ENCODE peak calls at places on chromosomes 13 and 19, in five cellular contexts. One of them, this sample, is unnamed. For H3K4me1, the result is how much of the 10 kb centered on the place peaks cover.

GRCh38 chr19:41218615-41219507 is at the start of gene AXL:
- DNase-seq in IMR-90: peak
- DNase-seq in heart left ventricle: peak
- DNase-seq in suprapubic skin: peak
- DNase-seq in tibial nerve: peak
- DNase-seq in this sample: no peak

GRCh38 chr13:52848455-52849190 is at the start of gene PCDH8:
- DNase-seq in IMR-90: no peak
- DNase-seq in heart left ventricle: no peak
- DNase-seq in tibial nerve: no peak
- DNase-seq in suprapubic skin: no peak
- DNase-seq in this sample: no peak

GRCh38 chr13:30847697-30848307 is 58.3 kb upstream of the MEDAG start:
- DNase-seq in suprapubic skin: no peak
- DNase-seq in tibial nerve: no peak
- DNase-seq in heart left ventricle: no peak
- DNase-seq in IMR-90: peak
- DNase-seq in this sample: no peak

GRCh38 chr19:33514885-33515485 is 6.6 kb downstream of the PEPD start:
- DNase-seq in suprapubic skin: peak
- DNase-seq in IMR-90: peak
- DNase-seq in heart left ventricle: peak
- DNase-seq in tibial nerve: no peak
- DNase-seq in this sample: no peak

GRCh38 chr19:23273022-23273593 is 22.9 kb upstream of the ZNF724 start:
- DNase-seq in suprapubic skin: no peak
- DNase-seq in tibial nerve: no peak
- DNase-seq in heart left ventricle: no peak
- DNase-seq in IMR-90: no peak
- DNase-seq in this sample: no peak

GRCh38 chr19:30328096-30328495 is 44.1 kb upstream of the ZNF536 start:
- DNase-seq in tibial nerve: no peak
- DNase-seq in IMR-90: no peak
- DNase-seq in heart left ventricle: no peak
- DNase-seq in suprapubic skin: peak
- DNase-seq in this sample: no peak

GRCh38 chr19:7868326-7868670 is 5.9 kb downstream of the PRR36 start:
- DNase-seq in suprapubic skin: no peak
- DNase-seq in IMR-90: no peak
- DNase-seq in heart left ventricle: no peak
- DNase-seq in tibial nerve: no peak
- DNase-seq in this sample: no peak

GRCh38 chr13:78786399-78786879 is 127.5 kb upstream of the OBI1 start:
- DNase-seq in IMR-90: no peak
- DNase-seq in suprapubic skin: no peak
- DNase-seq in heart left ventricle: no peak
- DNase-seq in tibial nerve: no peak
- DNase-seq in this sample: no peak

GRCh38 chr19:55703790-55704215 is 28.8 kb downstream of the EPN1 start:
- DNase-seq in tibial nerve: no peak
- DNase-seq in suprapubic skin: peak
- DNase-seq in heart left ventricle: no peak
- DNase-seq in IMR-90: no peak
- DNase-seq in this sample: no peak

GRCh38 chr19:49749055-49749716 is 13.9 kb downstream of the TSKS start:
- DNase-seq in tibial nerve: no peak
- DNase-seq in heart left ventricle: no peak
- DNase-seq in IMR-90: peak
- DNase-seq in suprapubic skin: no peak
- DNase-seq in this sample: no peak

GRCh38 chr19:50258918-50259372 is 55.5 kb downstream of the MYH14 start:
- DNase-seq in suprapubic skin: no peak
- DNase-seq in IMR-90: no peak
- DNase-seq in tibial nerve: no peak
- DNase-seq in heart left ventricle: no peak
- DNase-seq in this sample: no peak

GRCh38 chr13:100694722-100695644 is 20.4 kb upstream of the TMTC4 start:
- DNase-seq in tibial nerve: no peak
- DNase-seq in suprapubic skin: no peak
- DNase-seq in IMR-90: peak
- DNase-seq in heart left ventricle: no peak
- DNase-seq in this sample: no peak

GRCh38 chr13:30880151-30880551 is 25.9 kb upstream of the MEDAG start:
- DNase-seq in suprapubic skin: no peak
- DNase-seq in IMR-90: peak
- DNase-seq in heart left ventricle: no peak
- DNase-seq in tibial nerve: no peak
- DNase-seq in this sample: no peak

GRCh38 chr13:30616927-30617314 is 799 bp upstream of the USPL1 start:
- DNase-seq in tibial nerve: peak
- DNase-seq in suprapubic skin: peak
- DNase-seq in IMR-90: peak
- DNase-seq in heart left ventricle: peak
- DNase-seq in this sample: no peak

GRCh38 chr19:18229474-18229873 is 3.2 kb upstream of the PDE4C start:
- DNase-seq in tibial nerve: no peak
- DNase-seq in heart left ventricle: no peak
- DNase-seq in suprapubic skin: no peak
- DNase-seq in IMR-90: no peak
- DNase-seq in this sample: no peak

GRCh38 chr19:53132231-53132991 is at the start of gene ZNF415:
- DNase-seq in IMR-90: peak
- DNase-seq in suprapubic skin: peak
- DNase-seq in tibial nerve: peak
- DNase-seq in heart left ventricle: peak
- DNase-seq in this sample: no peak

GRCh38 chr13:28494861-28495585 is at the start of gene FLT1:
- DNase-seq in tibial nerve: no peak
- DNase-seq in IMR-90: peak
- DNase-seq in suprapubic skin: peak
- DNase-seq in heart left ventricle: peak
- DNase-seq in this sample: no peak

GRCh38 chr13:105642511-105642958 is 892.9 kb downstream of the EFNB2 start:
- DNase-seq in tibial nerve: no peak
- DNase-seq in IMR-90: peak
- DNase-seq in heart left ventricle: no peak
- DNase-seq in suprapubic skin: no peak
- DNase-seq in this sample: no peak

GRCh38 chr19:55465460-55466245 is 1.1 kb upstream of the C19orf85 start:
- DNase-seq in heart left ventricle: peak
- DNase-seq in IMR-90: no peak
- DNase-seq in tibial nerve: no peak
- DNase-seq in suprapubic skin: no peak
- DNase-seq in this sample: no peak

GRCh38 chr13:29162638-29163037 is 342.5 kb downstream of the MTUS2 start:
- DNase-seq in suprapubic skin: no peak
- DNase-seq in IMR-90: no peak
- DNase-seq in heart left ventricle: no peak
- DNase-seq in tibial nerve: no peak
- DNase-seq in this sample: no peak

GRCh38 chr19:58581227-58582141 is 8.3 kb upstream of the MZF1 start:
- DNase-seq in suprapubic skin: peak
- DNase-seq in tibial nerve: peak
- DNase-seq in heart left ventricle: peak
- DNase-seq in IMR-90: peak
- DNase-seq in this sample: no peak

GRCh38 chr19:40090256-40091204 is at the start of gene ZNF780A:
- DNase-seq in tibial nerve: peak
- DNase-seq in heart left ventricle: peak
- DNase-seq in suprapubic skin: peak
- DNase-seq in IMR-90: peak
- DNase-seq in this sample: peak

GRCh38 chr19:19268453-19269385 is 4.4 kb downstream of the TM6SF2 start:
- DNase-seq in heart left ventricle: no peak
- DNase-seq in suprapubic skin: no peak
- DNase-seq in tibial nerve: no peak
- DNase-seq in IMR-90: no peak
- DNase-seq in this sample: no peak

GRCh38 chr13:110116072-110116487 is 190.9 kb downstream of the COL4A1 start:
- DNase-seq in heart left ventricle: peak
- DNase-seq in suprapubic skin: no peak
- DNase-seq in tibial nerve: no peak
- DNase-seq in IMR-90: peak
- DNase-seq in this sample: no peak

GRCh38 chr19:46283771-46284170 is 13.1 kb upstream of the HIF3A start:
- DNase-seq in suprapubic skin: no peak
- DNase-seq in IMR-90: no peak
- DNase-seq in tibial nerve: no peak
- DNase-seq in heart left ventricle: peak
- DNase-seq in this sample: no peak

GRCh38 chr19:46284635-46285034 is 12.2 kb upstream of the HIF3A start:
- DNase-seq in suprapubic skin: no peak
- DNase-seq in tibial nerve: no peak
- DNase-seq in IMR-90: no peak
- DNase-seq in heart left ventricle: no peak
- DNase-seq in this sample: no peak

DNA sequence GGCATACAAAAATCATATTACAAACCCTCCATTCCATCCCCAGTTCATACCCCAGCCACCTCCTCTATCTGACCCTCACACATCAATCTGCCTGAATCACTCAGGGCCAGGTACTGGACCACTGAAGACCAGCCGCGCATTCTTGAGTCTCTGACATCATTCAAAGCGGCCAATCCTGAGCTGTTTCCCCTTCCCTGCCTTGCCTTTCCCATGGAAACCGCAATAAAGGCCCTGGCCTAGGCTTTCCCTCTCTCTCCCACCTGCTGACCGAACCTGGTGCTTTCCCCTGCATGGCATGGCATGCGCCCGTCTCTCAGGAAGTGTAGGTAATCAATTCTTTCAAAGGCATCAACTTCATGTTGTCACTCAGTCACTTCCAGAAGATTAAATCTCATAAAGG is 17.7 kb upstream of the HIF3A start:
- DNase-seq in heart left ventricle: no peak
- DNase-seq in tibial nerve: no peak
- DNase-seq in suprapubic skin: no peak
- DNase-seq in IMR-90: no peak
- DNase-seq in this sample: no peak
- H3K27ac ChIP-seq in heart left ventricle: no peak
- H3K27ac ChIP-seq in tibial nerve: no peak
- H3K27ac ChIP-seq in suprapubic skin: no peak
- H3K27ac ChIP-seq in IMR-90: no peak
- H3K27ac ChIP-seq in this sample: no peak

DNA sequence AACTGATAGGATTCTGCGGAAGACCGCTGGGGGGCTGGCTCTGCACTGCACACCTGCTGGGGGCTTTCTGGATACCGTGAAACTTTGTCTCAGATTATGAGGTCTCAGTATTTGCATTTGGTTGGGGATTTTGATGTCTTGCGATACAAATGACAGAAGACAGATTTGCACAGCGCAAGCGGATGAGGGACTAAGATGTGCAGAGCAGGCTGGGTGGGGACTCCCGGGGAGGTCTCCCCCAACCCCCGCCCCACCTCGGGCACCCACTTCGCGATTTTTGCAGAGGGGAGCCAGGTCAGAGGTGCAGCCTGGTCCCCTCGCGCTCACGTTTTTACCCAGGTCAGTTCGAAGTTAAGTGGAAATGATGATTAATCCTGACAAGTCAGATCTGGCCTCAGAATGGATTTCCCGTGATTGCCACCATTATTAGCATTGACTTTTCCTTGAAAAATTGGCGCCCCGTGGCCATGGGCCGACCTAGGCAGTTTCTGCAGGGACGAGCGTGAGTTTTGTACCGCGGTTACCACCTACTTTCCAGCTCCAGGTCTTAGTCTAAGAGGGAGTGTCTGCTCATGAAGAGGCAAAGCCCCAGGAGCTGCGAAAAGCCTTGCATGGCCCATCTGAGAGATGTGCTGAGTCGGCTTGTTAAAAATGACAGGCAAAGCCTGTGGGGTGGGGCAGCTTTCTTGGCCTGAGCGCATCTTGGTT is 1.3 kb upstream of the GJB2 start:
- DNase-seq in IMR-90: no peak
- DNase-seq in heart left ventricle: no peak
- DNase-seq in suprapubic skin: no peak
- DNase-seq in tibial nerve: no peak
- DNase-seq in this sample: no peak
- H3K4me1 ChIP-seq in IMR-90: under half
- H3K4me1 ChIP-seq in heart left ventricle: under half
- H3K4me1 ChIP-seq in suprapubic skin: under half
- H3K4me1 ChIP-seq in tibial nerve: under half
- H3K4me1 ChIP-seq in this sample: under half

DNA sequence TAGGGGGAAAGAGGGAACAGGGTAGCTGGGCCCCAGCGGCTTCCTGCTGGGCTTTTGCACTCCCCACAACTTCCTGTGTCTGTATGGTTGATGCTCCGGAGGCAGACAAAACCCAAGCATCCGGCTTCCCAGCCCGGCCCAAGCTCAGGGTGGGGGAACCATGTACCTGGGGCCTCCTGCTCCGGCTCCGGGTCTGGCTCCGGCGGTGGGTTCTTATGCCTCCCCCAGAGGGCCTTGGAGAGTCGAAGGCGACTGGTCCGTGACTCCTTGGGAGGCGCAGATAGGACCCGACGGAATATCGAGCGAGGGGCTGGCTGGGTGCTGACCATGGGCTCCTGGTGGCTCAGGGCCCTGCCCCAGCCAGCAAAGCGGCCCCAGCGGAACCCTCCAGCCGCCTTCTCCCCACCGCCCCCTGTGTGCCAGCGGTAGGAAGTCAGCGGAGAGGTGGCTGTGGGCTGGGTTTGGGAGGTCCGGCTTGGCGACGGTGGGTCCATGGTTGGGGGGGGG is 426 bp downstream of the RASAL3 start:
- DNase-seq in heart left ventricle: no peak
- DNase-seq in IMR-90: no peak
- DNase-seq in suprapubic skin: peak
- DNase-seq in tibial nerve: no peak
- DNase-seq in this sample: peak
- TF ChIP-seq POLR2A in heart left ventricle: no peak
- TF ChIP-seq POLR2A in IMR-90: no peak
- TF ChIP-seq POLR2A in suprapubic skin: no peak
- TF ChIP-seq POLR2A in tibial nerve: no peak
- TF ChIP-seq POLR2A in this sample: no peak

DNA sequence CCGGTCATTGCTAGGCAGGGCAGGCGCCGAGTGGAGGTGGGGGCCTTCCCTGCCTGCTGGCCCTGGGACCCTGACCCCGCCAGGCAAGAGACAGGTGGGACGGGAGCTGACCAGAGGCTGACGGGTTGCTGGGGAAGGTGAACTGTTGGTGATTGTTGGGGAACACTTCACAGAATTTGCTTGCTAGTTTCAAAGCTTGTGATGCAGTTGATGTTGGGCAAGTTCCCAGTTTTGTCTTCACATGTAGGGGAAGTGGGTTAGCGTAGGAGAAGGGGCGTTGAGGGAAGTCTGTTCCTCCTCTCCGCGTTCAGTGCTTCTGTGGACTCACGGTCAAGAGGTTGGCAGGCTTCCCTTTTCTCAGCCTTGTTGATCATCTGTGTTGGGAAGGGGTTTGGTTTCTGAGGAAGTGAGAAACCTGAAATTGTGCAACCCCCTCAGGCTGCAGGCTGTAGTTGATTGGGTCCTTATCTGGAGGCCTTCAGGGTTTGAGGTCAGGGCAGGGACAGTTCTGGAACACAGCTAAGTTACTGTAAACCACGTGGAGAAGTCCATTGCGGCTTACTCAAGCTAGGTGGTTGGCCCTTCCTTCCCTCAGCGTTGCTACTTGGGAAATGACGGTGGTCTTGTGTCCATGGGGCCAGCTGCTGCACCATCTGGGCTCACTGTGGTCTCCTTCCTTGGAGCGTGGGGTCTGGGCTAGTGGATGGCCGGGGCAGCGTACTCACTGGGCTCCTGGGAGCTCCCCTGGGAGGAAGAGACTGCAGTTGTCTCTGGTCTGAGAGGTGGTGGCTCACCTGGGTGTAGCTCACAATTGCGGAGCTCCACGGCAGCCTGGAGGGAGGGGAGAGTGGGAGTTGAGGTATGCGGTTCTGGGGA is 7.5 kb downstream of the RPS9 start:
- DNase-seq in IMR-90: peak
- DNase-seq in suprapubic skin: peak
- DNase-seq in heart left ventricle: peak
- DNase-seq in tibial nerve: no peak
- DNase-seq in this sample: no peak
- H3K27ac ChIP-seq in IMR-90: peak
- H3K27ac ChIP-seq in suprapubic skin: peak
- H3K27ac ChIP-seq in heart left ventricle: peak
- H3K27ac ChIP-seq in tibial nerve: no peak
- H3K27ac ChIP-seq in this sample: peak